ENCODE peak calls at places on chromosomes 2 and 18, in seven cellular contexts. S, K, R, V, U, Y and J are unnamed samples.

GRCh38 chr2:239344857-239345216 is 56.0 kb downstream of the HDAC4 start:
- DNase-seq in V (no peak), S (no peak), K (no peak), Y (no peak), R (no peak), U (no peak), J (no peak)

GRCh38 chr18:37274309-37274987 is 291.1 kb downstream of the CELF4 start:
- DNase-seq in V (no peak), K (no peak), Y (no peak), U (no peak), R (no peak), S (no peak), J (no peak)

GRCh38 chr2:233706720-233707119 is 6.0 kb upstream of the UGT1A5 start:
- DNase-seq in S (no peak), R (peak), U (peak), Y (no peak), V (peak), K (no peak), J (peak)

GRCh38 chr2:212024040-212024439 is 514.6 kb downstream of the ERBB4 start:
- DNase-seq in K (no peak), S (no peak), Y (no peak), V (no peak), U (no peak), R (no peak), J (no peak)

GRCh38 chr2:181589779-181590178 is 67.1 kb downstream of the CERKL start:
- DNase-seq in R (no peak), V (no peak), S (no peak), U (no peak), Y (no peak), K (no peak), J (no peak)

GRCh38 chr18:46764586-46764985 is 7.7 kb upstream of the ST8SIA5 start:
- DNase-seq in R (no peak), V (no peak), U (no peak), K (no peak), S (no peak), Y (no peak), J (no peak)

GRCh38 chr2:589551-589950 is 87.7 kb downstream of the TMEM18 start:
- DNase-seq in K (no peak), V (no peak), Y (no peak), R (no peak), U (no peak), S (no peak), J (no peak)

GRCh38 chr2:240143801-240144648 is 3.6 kb upstream of the OTOS start:
- DNase-seq in S (peak), U (peak), V (peak), Y (peak), K (no peak), R (peak), J (peak)

GRCh38 chr2:200578778-200579177 is 7.0 kb upstream of the AOX1 start:
- DNase-seq in U (peak), V (peak), K (no peak), S (no peak), Y (no peak), R (peak), J (peak)

GRCh38 chr2:75068546-75068945 is 110.1 kb downstream of the POLE4 start:
- DNase-seq in K (no peak), R (no peak), U (no peak), Y (no peak), V (peak), S (no peak), J (peak)

GRCh38 chr2:170942615-170943014 is 13.6 kb downstream of the GORASP2 start:
- DNase-seq in V (peak), Y (no peak), S (no peak), U (no peak), K (peak), R (no peak), J (no peak)

GRCh38 chr2:39216495-39217191 is 27.1 kb downstream of the CDKL4 start:
- DNase-seq in R (no peak), U (no peak), S (peak), V (no peak), Y (no peak), K (no peak), J (no peak)

GRCh38 chr18:5582054-5582453 is 38.3 kb upstream of the EPB41L3 start:
- DNase-seq in S (no peak), K (no peak), R (peak), U (no peak), Y (no peak), V (peak), J (peak)

GRCh38 chr2:241852116-241852980 is 6.3 kb downstream of the PDCD1 start:
- DNase-seq in R (no peak), K (no peak), Y (peak), V (no peak), U (no peak), S (peak), J (no peak)

GRCh38 chr2:133603109-133603508 is 34.8 kb upstream of the NCKAP5 start:
- DNase-seq in V (no peak), Y (no peak), U (no peak), K (no peak), R (no peak), S (no peak), J (no peak)

GRCh38 chr2:176589956-176590509 is 320.8 kb downstream of the MTX2 start:
- DNase-seq in R (peak), V (no peak), S (no peak), U (no peak), K (no peak), Y (no peak), J (peak)

GRCh38 chr2:136242687-136243277 is 124.8 kb upstream of the CXCR4 start:
- DNase-seq in U (peak), K (no peak), R (peak), V (peak), Y (no peak), S (no peak), J (peak)

GRCh38 chr2:5474716-5475115 is 217.5 kb upstream of the SOX11 start:
- DNase-seq in Y (no peak), S (no peak), U (no peak), V (no peak), R (no peak), K (no peak), J (no peak)

GRCh38 chr2:134839649-134840048 is 1.2 kb downstream of the ACMSD start:
- DNase-seq in Y (no peak), R (no peak), S (no peak), V (no peak), U (no peak), K (no peak), J (no peak)

GRCh38 chr2:109690822-109691541 is 76.8 kb downstream of the SOWAHC start:
- DNase-seq in R (no peak), K (no peak), V (no peak), S (no peak), Y (no peak), U (no peak), J (no peak)

GRCh38 chr2:216348909-216349308 is 23.4 kb downstream of the MARCHF4 start:
- DNase-seq in S (peak), U (peak), R (peak), K (peak), V (peak), Y (no peak), J (peak)

GRCh38 chr18:13137041-13137938 is 81.3 kb upstream of the LDLRAD4 start:
- DNase-seq in U (peak), R (no peak), Y (peak), V (no peak), S (peak), K (no peak), J (peak)

GRCh38 chr2:28855977-28856376 is 14.1 kb downstream of the TRMT61B start:
- DNase-seq in K (no peak), R (no peak), U (no peak), V (no peak), Y (no peak), S (no peak), J (no peak)

GRCh38 chr2:62573137-62573731 is 67.2 kb upstream of the TMEM17 start:
- DNase-seq in R (no peak), V (no peak), S (no peak), K (no peak), U (no peak), Y (no peak), J (peak)

GRCh38 chr2:110741491-110741980 is 9.2 kb downstream of the ACOXL start:
- DNase-seq in Y (no peak), V (no peak), U (peak), K (no peak), R (peak), S (no peak), J (peak)

GRCh38 chr2:237533668-237534138 is 32.7 kb upstream of the PRLH start:
- DNase-seq in S (no peak), R (peak), K (no peak), U (peak), Y (no peak), V (peak), J (no peak)

GRCh38 chr18:79902075-79902474 is 49.4 kb downstream of the SLC66A2 start:
- DNase-seq in K (no peak), R (no peak), S (no peak), V (no peak), Y (no peak), U (no peak), J (no peak)

GRCh38 chr2:232331071-232331470 is 47.5 kb upstream of the ALPP start:
- DNase-seq in V (no peak), S (no peak), R (no peak), U (no peak), K (no peak), Y (no peak), J (no peak)

GRCh38 chr18:379665-380356 is 112.0 kb upstream of the THOC1 start:
- DNase-seq in S (no peak), V (no peak), Y (no peak), U (no peak), R (no peak), K (no peak), J (no peak)

GRCh38 chr2:204353823-204354222 is 191.5 kb upstream of the PARD3B start:
- DNase-seq in U (no peak), K (peak), Y (no peak), V (no peak), S (no peak), R (peak), J (peak)